ENCODE peak calls at places on chromosomes 16 and 17, in seven cellular contexts. N is pancreas, Y is endodermal cell, U is sigmoid colon, R is heart right ventricle, I is uterus, A is A673. S is an unnamed sample.

GRCh38 chr17:40819528-40820125 is 2.8 kb downstream of the KRT10 start:
- DNase-seq in N (no peak), Y (no peak), U (no peak), R (peak; percentile 51), I (no peak), A (no peak), S (no peak)

GRCh38 chr16:25481636-25482035 is 210.1 kb upstream of the HS3ST4 start:
- DNase-seq in N (no peak), Y (peak; percentile 77), U (no peak), R (no peak), I (no peak), A (no peak), S (no peak)

GRCh38 chr17:46809110-46809571 is 9.4 kb downstream of the WNT3 start:
- DNase-seq in N (no peak), Y (peak; percentile 91), U (no peak), R (no peak), I (no peak), A (peak; percentile 9), S (no peak)

GRCh38 chr17:76267051-76267576 is 2.0 kb downstream of the UBALD2 start:
- DNase-seq in N (no peak), Y (no peak), U (no peak), R (no peak), I (no peak), A (no peak), S (no peak)

GRCh38 chr17:4956493-4957061 is 5.7 kb downstream of the ENO3 start:
- DNase-seq in N (no peak), Y (peak; percentile 93), U (no peak), R (no peak), I (no peak), A (no peak), S (no peak)

GRCh38 chr17:21293846-21294240 is 9.3 kb downstream of the MAP2K3 start:
- DNase-seq in N (no peak), Y (no peak), U (no peak), R (no peak), I (no peak), A (no peak), S (no peak)

GRCh38 chr17:71003736-71004135 is 834.4 kb downstream of the KCNJ2 start:
- DNase-seq in N (no peak), Y (peak; percentile 71), U (no peak), R (no peak), I (no peak), A (no peak), S (no peak)

GRCh38 chr16:52470601-52471000 is 76.3 kb downstream of the TOX3 start:
- DNase-seq in N (no peak), Y (no peak), U (no peak), R (no peak), I (no peak), A (no peak), S (no peak)

GRCh38 chr16:89363621-89364393 is 126.6 kb downstream of the ANKRD11 start:
- DNase-seq in N (peak; percentile 47), Y (peak; percentile 81), U (no peak), R (no peak), I (no peak), A (peak; percentile 63), S (no peak)

GRCh38 chr17:81223758-81224122 is 975 bp upstream of the CEP131 start:
- DNase-seq in N (no peak), Y (no peak), U (no peak), R (no peak), I (no peak), A (no peak), S (no peak)

GRCh38 chr17:78409191-78409621 is 30.8 kb downstream of the PGS1 start:
- DNase-seq in N (peak; percentile 76), Y (no peak), U (no peak), R (no peak), I (no peak), A (no peak), S (no peak)

GRCh38 chr17:76394166-76394565 is 9.8 kb downstream of the SPHK1 start:
- DNase-seq in N (no peak), Y (no peak), U (no peak), R (no peak), I (no peak), A (no peak), S (no peak)

GRCh38 chr17:8766731-8767130 is 8.4 kb upstream of the SPDYE4 start:
- DNase-seq in N (no peak), Y (no peak), U (no peak), R (no peak), I (no peak), A (no peak), S (no peak)

GRCh38 chr16:48537909-48538745 is 71.9 kb downstream of the N4BP1 start:
- DNase-seq in N (no peak), Y (no peak), U (peak; percentile 92), R (peak; percentile 70), I (peak; percentile 54), A (no peak), S (peak; percentile 67)

GRCh38 chr16:74951676-74952075 is 33.2 kb downstream of the WDR59 start:
- DNase-seq in N (no peak), Y (peak; percentile 6), U (no peak), R (no peak), I (no peak), A (no peak), S (no peak)

GRCh38 chr17:61431594-61432311 is 20.5 kb upstream of the TBX4 start:
- DNase-seq in N (no peak), Y (peak; percentile 29), U (no peak), R (no peak), I (no peak), A (no peak), S (no peak)

GRCh38 chr17:76087531-76087930 is 8.5 kb downstream of the ZACN start:
- DNase-seq in N (no peak), Y (no peak), U (no peak), R (no peak), I (no peak), A (no peak), S (no peak)

GRCh38 chr16:27230562-27230991 is 27.3 kb downstream of the KDM8 start:
- DNase-seq in N (no peak), Y (no peak), U (no peak), R (no peak), I (no peak), A (no peak), S (no peak)

GRCh38 chr16:57904101-57904500 is 66.8 kb downstream of the CNGB1 start:
- DNase-seq in N (no peak), Y (no peak), U (no peak), R (no peak), I (no peak), A (no peak), S (no peak)

GRCh38 chr16:72015124-72015523 is 6.6 kb downstream of the DHODH start:
- DNase-seq in N (no peak), Y (no peak), U (no peak), R (no peak), I (no peak), A (no peak), S (no peak)

GRCh38 chr16:14131774-14132695 is 60.9 kb downstream of the MRTFB start:
- DNase-seq in N (no peak), Y (no peak), U (no peak), R (no peak), I (no peak), A (no peak), S (no peak)

GRCh38 chr16:87240211-87241134 is 76.7 kb downstream of the C16orf95 start:
- DNase-seq in N (no peak), Y (no peak), U (no peak), R (no peak), I (no peak), A (no peak), S (no peak)

GRCh38 chr16:1283996-1284592 is 25.3 kb upstream of the UBE2I start:
- DNase-seq in N (no peak), Y (no peak), U (no peak), R (no peak), I (no peak), A (no peak), S (no peak)

GRCh38 chr16:17467923-17468540 is 2.7 kb downstream of the XYLT1 start:
- DNase-seq in N (peak; percentile 64), Y (peak; percentile 91), U (peak; percentile 94), R (peak; percentile 71), I (peak; percentile 84), A (peak; percentile 34), S (peak; percentile 74)

GRCh38 chr17:76447931-76448652 is 4.9 kb downstream of the UBE2O start:
- DNase-seq in N (no peak), Y (no peak), U (no peak), R (peak; percentile 61), I (no peak), A (no peak), S (peak; percentile 49)

GRCh38 chr17:78962345-78962983 is 17.3 kb downstream of the LGALS3BP start:
- DNase-seq in N (no peak), Y (no peak), U (no peak), R (no peak), I (no peak), A (no peak), S (no peak)

GRCh38 chr17:36752096-36752888 is 150.9 kb downstream of the MRM1 start:
- DNase-seq in N (no peak), Y (no peak), U (no peak), R (no peak), I (no peak), A (no peak), S (no peak)

GRCh38 chr16:12470311-12471229 is 333.1 kb downstream of the CPPED1 start:
- DNase-seq in N (no peak), Y (no peak), U (peak; percentile 69), R (peak; percentile 69), I (peak; percentile 58), A (no peak), S (no peak)

GRCh38 chr16:3945751-3946603 is 65.5 kb upstream of the CREBBP start:
- DNase-seq in N (no peak), Y (peak; percentile 41), U (no peak), R (peak; percentile 34), I (no peak), A (peak; percentile 96), S (peak; percentile 99)
- H3K27ac ChIP-seq in N (no peak overlapping the region), Y (no peak overlapping the region), U (peak overlapping the region; percentile 75), R (no peak overlapping the region), I (no peak overlapping the region), A (peak overlapping the region; percentile 76), S (peak overlapping the region; percentile 60)

DNA sequence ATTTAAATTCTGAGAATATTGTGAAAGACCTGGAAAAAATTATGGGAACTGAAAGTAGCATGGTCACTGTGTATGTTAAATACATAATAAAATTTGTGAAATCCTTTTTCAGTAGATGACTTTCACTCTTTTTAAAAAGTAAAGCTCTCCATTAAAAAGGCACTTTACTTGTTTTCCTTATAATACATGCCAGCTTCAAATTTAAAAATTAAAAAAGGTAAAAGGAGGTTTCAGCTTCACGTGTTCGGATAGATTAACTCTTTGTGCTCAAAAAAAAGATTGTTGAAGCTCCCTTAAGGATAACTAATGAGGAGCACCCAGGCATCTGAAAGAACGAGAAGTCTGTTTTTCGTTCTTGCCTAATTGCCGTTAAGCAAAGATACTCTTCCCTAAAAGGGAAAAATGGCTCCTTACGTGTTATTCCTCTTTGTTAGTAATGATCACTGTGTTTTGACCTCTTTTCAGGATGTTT is 87.8 kb downstream of the TUBD1 start:
- DNase-seq in N (no peak), Y (no peak), U (no peak), R (no peak), I (no peak), A (peak; percentile 87), S (peak; percentile 61)
- TF ChIP-seq CTCF in N (no peak), Y (no peak), U (no peak), R (no peak), I (no peak), A (no peak), S (no peak)

GRCh38 chr17:74649909-74650308 is 26.4 kb upstream of the CD300E start:
- DNase-seq in N (no peak), Y (no peak), U (no peak), R (no peak), I (no peak), A (no peak), S (no peak)
- H3K27me3 ChIP-seq in N (no peaks in the 10 kb centered on the region), Y (peaks cover 12% of the 10 kb centered on the region), U (no peaks in the 10 kb centered on the region), R (peaks cover 76% of the 10 kb centered on the region), I (no peaks in the 10 kb centered on the region), A (peaks cover 66% of the 10 kb centered on the region), S (peaks cover 9% of the 10 kb centered on the region)

GRCh38 chr17:58052951-58053715 is 30.1 kb upstream of the DYNLL2 start:
- DNase-seq in N (no peak), Y (no peak), U (no peak), R (no peak), I (no peak), A (no peak), S (no peak)
- H3K27ac ChIP-seq in N (no peak overlapping the region), Y (no peak overlapping the region), U (no peak overlapping the region), R (no peak overlapping the region), I (no peak overlapping the region), A (no peak overlapping the region), S (no peak overlapping the region)